ENCODE peak calls at places on chromosomes 11 and 22, in five cellular contexts. D, T, J, U and K are unnamed samples.

GRCh38 chr11:23995891-23996290 is 501.0 kb upstream of the LUZP2 start:
- DNase-seq in D (no peak), T (no peak), J (no peak), U (no peak), K (no peak)

GRCh38 chr22:20117656-20118571 is 888 bp upstream of the TRMT2A start:
- DNase-seq in D (peak), T (no peak), J (peak), U (no peak), K (no peak)

GRCh38 chr11:54558407-54558806 is 45.4 kb downstream of the OR4C46 start:
- DNase-seq in D (no peak), T (no peak), J (no peak), U (no peak), K (peak)

GRCh38 chr22:44685384-44686056 is 16.5 kb upstream of the PRR5 start:
- DNase-seq in D (no peak), T (peak), J (no peak), U (no peak), K (peak)

GRCh38 chr11:70432065-70432464 is 33.7 kb downstream of the CTTN start:
- DNase-seq in D (no peak), T (no peak), J (no peak), U (no peak), K (no peak)

GRCh38 chr11:70078095-70078795 is at the start of gene ANO1:
- DNase-seq in D (no peak), T (no peak), J (no peak), U (no peak), K (no peak)

GRCh38 chr11:15893080-15893492 is 463.3 kb downstream of the SOX6 start:
- DNase-seq in D (no peak), T (no peak), J (no peak), U (no peak), K (no peak)

GRCh38 chr11:94815705-94816344 is 47.7 kb downstream of the AMOTL1 start:
- DNase-seq in D (no peak), T (peak), J (no peak), U (no peak), K (peak)

GRCh38 chr11:122803306-122803705 is 35.0 kb upstream of the CRTAM start:
- DNase-seq in D (no peak), T (no peak), J (no peak), U (no peak), K (no peak)

GRCh38 chr11:2684581-2684980 is 15.2 kb downstream of the KCNQ1OT1 start:
- DNase-seq in D (peak), T (no peak), J (no peak), U (no peak), K (no peak)

GRCh38 chr11:35747638-35748037 is 85.1 kb downstream of the TRIM44 start:
- DNase-seq in D (no peak), T (no peak), J (no peak), U (no peak), K (peak)

GRCh38 chr11:65892661-65893317 is 2.3 kb downstream of the CCDC85B start:
- DNase-seq in D (no peak), T (no peak), J (no peak), U (peak), K (no peak)

DNA sequence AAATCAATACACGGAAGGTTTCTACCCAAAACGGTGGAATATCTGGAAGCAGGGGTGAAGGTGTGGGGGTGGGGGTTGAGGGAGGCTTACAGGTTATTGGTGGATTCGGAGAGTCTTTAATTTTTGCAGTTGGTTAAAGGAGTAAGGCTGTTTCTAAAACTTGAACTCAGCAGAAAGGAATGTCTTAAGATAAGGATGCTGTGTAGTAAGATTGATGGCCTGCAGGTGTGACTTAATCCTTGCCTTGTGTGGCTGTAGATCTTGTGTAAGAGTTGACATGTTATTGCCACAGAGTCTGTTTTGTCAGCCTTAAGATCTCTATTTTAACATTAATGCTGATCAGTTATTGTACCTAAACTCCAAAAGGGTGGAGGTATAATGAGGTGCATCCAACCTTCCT is 16.4 kb upstream of the OR6M1 start:
- DNase-seq in D (no peak), T (no peak), J (no peak), U (peak), K (peak)
- H3K4me3 ChIP-seq in D (no peak), T (no peak), J (no peak), U (no peak), K (peak)

DNA sequence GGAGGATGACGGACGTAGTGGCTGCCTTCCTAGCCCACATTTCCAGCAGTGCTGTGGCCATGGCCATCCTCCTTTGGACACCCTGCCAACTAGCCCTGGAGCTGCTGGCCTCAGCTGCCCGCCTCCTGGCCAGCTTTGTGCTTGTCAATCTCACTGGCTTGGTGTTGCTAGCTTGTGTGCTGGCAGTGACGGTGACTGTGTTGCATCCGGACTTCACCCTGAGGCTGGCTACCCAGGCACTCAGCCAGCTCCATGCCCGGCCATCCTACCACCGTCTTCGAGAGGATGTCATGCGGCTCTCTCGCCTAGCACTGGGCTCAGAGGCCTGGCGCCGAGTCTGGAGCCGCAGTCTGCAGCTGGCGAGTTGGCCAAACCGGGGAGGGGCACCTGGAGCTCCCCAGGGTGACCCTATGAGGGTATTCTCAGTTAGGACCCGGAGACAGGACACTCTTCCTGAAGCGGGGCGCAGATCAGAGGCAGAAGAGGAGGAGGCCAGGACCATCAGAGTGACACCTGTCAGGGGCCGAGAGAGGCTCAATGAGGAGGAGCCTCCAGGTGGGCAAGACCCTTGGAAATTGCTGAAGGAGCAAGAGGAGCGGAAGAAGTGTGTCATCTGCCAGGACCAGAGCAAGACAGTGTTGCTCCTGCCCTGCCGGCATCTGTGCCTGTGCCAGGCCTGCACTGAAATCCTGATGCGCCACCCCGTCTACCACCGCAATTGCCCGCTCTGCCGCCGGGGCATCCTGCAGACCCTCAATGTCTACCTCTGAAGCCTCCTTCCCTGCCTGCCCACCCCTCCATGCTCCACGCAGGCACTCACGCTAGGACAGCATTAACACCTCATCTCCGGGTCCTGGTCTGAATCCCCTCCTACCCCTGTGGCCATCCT is 1.6 kb downstream of the RNF26 start:
- DNase-seq in D (no peak), T (no peak), J (no peak), U (no peak), K (no peak)
- H3K4me3 ChIP-seq in D (no peak), T (no peak), J (no peak), U (no peak), K (no peak)

DNA sequence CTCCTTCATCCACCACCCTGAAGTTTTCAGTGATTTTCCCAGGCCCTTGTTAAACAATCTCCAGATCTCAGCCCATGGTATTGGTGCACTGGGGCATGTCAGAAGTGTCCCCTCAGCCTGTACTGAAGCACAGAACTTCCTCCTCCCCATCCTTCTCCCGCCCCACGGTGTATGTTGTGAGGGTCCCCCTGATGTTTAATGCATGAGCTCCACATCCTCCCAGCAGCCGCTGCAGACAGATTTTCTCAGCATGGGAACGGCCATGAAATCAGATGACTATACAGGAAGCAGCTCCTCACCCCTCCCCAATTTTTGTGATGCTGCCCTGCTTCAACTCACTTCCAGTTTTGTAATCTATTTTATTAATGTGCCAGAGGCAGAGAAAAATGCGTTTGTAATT is 406.0 kb downstream of the MIAT start:
- DNase-seq in D (no peak), T (no peak), J (no peak), U (no peak), K (no peak)
- H3K4me3 ChIP-seq in D (no peak), T (no peak), J (no peak), U (no peak), K (no peak)

DNA sequence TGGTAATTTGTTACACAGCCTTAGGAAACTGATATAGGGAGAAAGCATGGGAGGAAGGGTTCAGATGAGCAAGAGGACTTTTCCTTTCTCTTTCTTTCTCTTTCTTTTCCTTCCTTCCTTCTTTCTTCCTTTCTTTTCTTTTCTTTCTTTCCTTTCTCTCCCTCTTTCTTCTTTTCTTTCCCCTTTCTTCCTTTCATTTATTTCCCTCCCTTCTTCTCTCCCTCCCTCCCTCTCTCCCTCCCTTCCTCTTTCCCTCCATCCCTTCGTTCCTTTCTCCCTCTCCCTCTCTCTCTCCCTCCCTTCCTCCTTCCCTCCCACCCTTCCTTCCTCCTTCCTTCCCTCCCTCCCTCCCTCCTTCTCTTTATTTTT is 107.8 kb upstream of the LMO1 start:
- DNase-seq in D (no peak), T (no peak), J (no peak), U (no peak), K (no peak)
- H3K4me3 ChIP-seq in D (no peak), T (no peak), J (no peak), U (no peak), K (no peak)

DNA sequence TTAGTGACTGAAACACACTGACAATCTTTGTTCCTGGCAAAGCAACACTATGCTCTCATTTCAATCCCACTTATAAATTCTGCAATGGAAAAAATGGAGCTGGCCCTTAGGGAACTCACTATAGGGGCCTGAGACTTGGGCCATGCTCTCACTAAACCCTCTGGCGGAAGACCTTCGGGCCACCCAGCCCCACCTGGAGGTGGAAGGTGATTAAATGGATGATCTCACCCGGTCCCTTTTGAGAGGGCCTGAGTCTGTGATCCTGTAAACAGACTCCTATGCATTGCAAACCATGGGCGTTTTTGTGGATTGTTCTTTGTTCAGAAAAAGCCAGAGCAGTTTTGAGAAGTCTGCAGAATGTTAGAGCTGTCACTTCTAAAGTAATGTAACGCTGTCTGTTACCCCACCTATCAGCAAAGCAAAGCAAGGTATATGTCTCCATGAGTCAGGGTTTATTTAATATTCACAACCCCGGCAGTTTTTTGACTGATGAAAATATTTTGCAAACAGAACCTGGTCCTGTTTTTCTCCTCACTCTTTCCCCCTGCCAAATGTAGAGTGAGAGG is 17.1 kb upstream of the CDON start:
- DNase-seq in D (no peak), T (no peak), J (no peak), U (no peak), K (no peak)
- H3K4me3 ChIP-seq in D (no peak), T (no peak), J (no peak), U (no peak), K (no peak)

GRCh38 chr11:131598305-131598704 is 227.9 kb downstream of the NTM start:
- DNase-seq in D (no peak), T (no peak), J (no peak), U (no peak), K (no peak)
- H3K4me3 ChIP-seq in D (no peak), T (no peak), J (no peak), U (no peak), K (no peak)

GRCh38 chr22:28557184-28557583 is 122.5 kb downstream of the TTC28 start:
- DNase-seq in D (no peak), T (no peak), J (no peak), U (no peak), K (no peak)

GRCh38 chr22:28563636-28564035 is 116.0 kb downstream of the TTC28 start:
- DNase-seq in D (no peak), T (no peak), J (no peak), U (no peak), K (no peak)

GRCh38 chr22:28562324-28562723 is 117.3 kb downstream of the TTC28 start:
- DNase-seq in D (no peak), T (no peak), J (no peak), U (no peak), K (no peak)

GRCh38 chr22:28560005-28560742 is 119.5 kb downstream of the TTC28 start:
- DNase-seq in D (no peak), T (peak), J (no peak), U (no peak), K (peak)
- H3K4me3 ChIP-seq in D (no peak), T (no peak), J (no peak), U (no peak), K (no peak)

GRCh38 chr11:13337986-13338436 is 60.4 kb downstream of the BMAL1 start:
- DNase-seq in D (no peak), T (peak), J (no peak), U (no peak), K (no peak)
- H3K4me3 ChIP-seq in D (peak), T (peak), J (no peak), U (no peak), K (peak)